ENCODE peak calls at places on chromosome 12, in eight cellular contexts. F, W, I, Z, A, L, N and X are unnamed samples.

GRCh38 chr12:69906411-69907216 is 81.6 kb downstream of the MYRFL start:
- DNase-seq in A (no peak), F (no peak), L (no peak), W (no peak), Z (no peak), I (no peak), N (no peak), X (no peak)

GRCh38 chr12:80988986-80989385 is 51.3 kb upstream of the LIN7A start:
- DNase-seq in A (no peak), L (no peak), F (no peak), W (no peak), N (no peak), Z (no peak), I (no peak), X (peak)

GRCh38 chr12:3747543-3747942 is 5.4 kb downstream of the CRACR2A start:
- DNase-seq in L (no peak), N (no peak), I (no peak), Z (no peak), A (no peak), W (no peak), F (no peak), X (no peak)

GRCh38 chr12:118715647-118716046 is 265.7 kb upstream of the SRRM4 start:
- DNase-seq in A (no peak), L (no peak), F (no peak), N (no peak), W (no peak), I (no peak), Z (no peak), X (no peak)

GRCh38 chr12:71135812-71136176 is 22.0 kb downstream of the TSPAN8 start:
- DNase-seq in L (no peak), I (no peak), A (no peak), N (no peak), F (no peak), Z (no peak), W (no peak), X (no peak)

GRCh38 chr12:14769837-14770494 is 33.3 kb downstream of the WBP11 start:
- DNase-seq in I (peak), F (peak), L (peak), Z (peak), N (peak), A (peak), W (peak), X (peak)

GRCh38 chr12:124391340-124392261 is 96.7 kb downstream of the RFLNA start:
- DNase-seq in W (peak), N (no peak), I (no peak), A (peak), F (no peak), Z (peak), L (no peak), X (peak)

GRCh38 chr12:94585624-94586023 is 64.7 kb downstream of the TMCC3 start:
- DNase-seq in F (no peak), L (no peak), I (no peak), W (no peak), N (no peak), A (no peak), Z (no peak), X (no peak)

GRCh38 chr12:125341422-125341821 is 276.2 kb downstream of the AACS start:
- DNase-seq in I (no peak), A (no peak), Z (no peak), N (no peak), L (no peak), W (no peak), F (no peak), X (no peak)

GRCh38 chr12:91778091-91778819 is 367.4 kb downstream of the BTG1 start:
- DNase-seq in I (no peak), W (peak), F (no peak), A (peak), L (no peak), Z (peak), N (no peak), X (no peak)

GRCh38 chr12:127107744-127108143 is 1159.2 kb upstream of the TMEM132C start:
- DNase-seq in F (no peak), N (no peak), W (peak), A (peak), L (no peak), I (no peak), Z (no peak), X (no peak)